ENCODE peak calls at places on chromosomes 7 and 10, in seven cellular contexts. P, R, U, L, C, K and F are unnamed samples.

GRCh38 chr7:156234666-156235494 is 405.7 kb upstream of the RNF32 start:
- DNase-seq in R (no peak), K (no peak), C (no peak), P (no peak), U (no peak), L (no peak), F (no peak)

GRCh38 chr10:22309180-22310000 is 6.8 kb upstream of the COMMD3 start:
- DNase-seq in L (no peak), U (no peak), R (no peak), K (no peak), P (no peak), C (no peak), F (no peak)

GRCh38 chr10:33008499-33009243 is 50.6 kb upstream of the ITGB1 start:
- DNase-seq in U (peak; percentile 84), C (peak; percentile 48), P (peak; percentile 62), L (peak; percentile 79), K (peak; percentile 11), R (peak; percentile 62), F (peak; percentile 83)

GRCh38 chr10:75663947-75664664 is 232.7 kb downstream of the LRMDA start:
- DNase-seq in P (no peak), U (no peak), L (no peak), C (no peak), K (no peak), R (no peak), F (peak; percentile 55)

GRCh38 chr7:100577103-100577502 is 3.4 kb upstream of the SAP25 start:
- DNase-seq in L (no peak), P (no peak), K (no peak), C (no peak), U (no peak), R (no peak), F (no peak)

GRCh38 chr7:143214789-143215679 is 6.8 kb upstream of the TAS2R40 start:
- DNase-seq in R (peak; percentile 59), P (peak; percentile 65), C (peak; percentile 50), U (peak; percentile 64), K (peak; percentile 80), L (peak; percentile 55), F (peak; percentile 86)

GRCh38 chr10:97788552-97789442 is 17.0 kb upstream of the SFRP5 start:
- DNase-seq in L (no peak), P (no peak), U (no peak), C (no peak), K (no peak), R (no peak), F (no peak)

GRCh38 chr10:49280001-49280408 is 19.0 kb upstream of the C10orf71 start:
- DNase-seq in R (no peak), K (no peak), L (peak; percentile 5), U (peak; percentile 62), C (no peak), P (no peak), F (peak; percentile 38)

GRCh38 chr10:9800011-9800410 is 1217.7 kb upstream of the CELF2 start:
- DNase-seq in R (no peak), U (no peak), C (no peak), K (no peak), P (no peak), L (no peak), F (no peak)

GRCh38 chr7:30914611-30915601 is 3.3 kb downstream of the AQP1 start:
- DNase-seq in C (peak; percentile 93), K (no peak), L (peak; percentile 67), R (peak; percentile 4), P (no peak), U (peak; percentile 39), F (no peak)

GRCh38 chr7:37536706-37537105 is 88.0 kb upstream of the ELMO1 start:
- DNase-seq in R (no peak), L (no peak), U (no peak), C (no peak), P (no peak), K (no peak), F (no peak)

GRCh38 chr7:7816816-7817536 is 98.6 kb upstream of the RPA3 start:
- DNase-seq in P (no peak), K (no peak), U (no peak), L (no peak), C (no peak), R (no peak), F (no peak)

GRCh38 chr10:60384708-60385398 is 4.8 kb downstream of the ANK3 start:
- DNase-seq in L (peak; percentile 97), U (peak; percentile 90), K (no peak), C (peak; percentile 75), R (no peak), P (no peak), F (peak; percentile 95)

GRCh38 chr7:50953303-50953702 is 170.6 kb upstream of the GRB10 start:
- DNase-seq in C (no peak), K (no peak), U (no peak), R (no peak), L (no peak), P (no peak), F (no peak)

GRCh38 chr10:99621454-99622246 is 1.4 kb upstream of the SLC25A28 start:
- DNase-seq in U (no peak), K (no peak), R (no peak), L (peak; percentile 60), C (no peak), P (no peak), F (no peak)

GRCh38 chr7:82413237-82413636 is 30.3 kb downstream of the CACNA2D1 start:
- DNase-seq in K (peak; percentile 76), U (no peak), R (no peak), P (no peak), L (no peak), C (no peak), F (no peak)

GRCh38 chr10:49652416-49653385 is 26.8 kb upstream of the C10orf53 start:
- DNase-seq in U (no peak), P (no peak), L (no peak), K (no peak), R (no peak), C (no peak), F (no peak)